ENCODE peak calls at places on chromosome 4, in seven cellular contexts. One of them, this sample, is unnamed.

GRCh38 chr4:5891563-5892320 is 1.1 kb downstream of the CRMP1 start:
- DNase-seq in activated naive CD8-positive, alpha-beta T cell treated with anti-CD3 and anti-CD28 coated beads, Interleukin-2, amount 50 U/mL, for 24 hours: no peak
- DNase-seq in endodermal cell: no peak
- DNase-seq in COR-L47: peak; percentile 10
- DNase-seq in SJSA1: no peak
- DNase-seq in caudate nucleus: no peak
- DNase-seq in kidney: no peak
- DNase-seq in this sample: no peak

GRCh38 chr4:126004936-126005335 is 690.2 kb downstream of the FAT4 start:
- DNase-seq in activated naive CD8-positive, alpha-beta T cell treated with anti-CD3 and anti-CD28 coated beads, Interleukin-2, amount 50 U/mL, for 24 hours: no peak
- DNase-seq in endodermal cell: no peak
- DNase-seq in COR-L47: no peak
- DNase-seq in SJSA1: peak; percentile 60
- DNase-seq in caudate nucleus: no peak
- DNase-seq in kidney: no peak
- DNase-seq in this sample: no peak

GRCh38 chr4:90207887-90208454 is 80.8 kb downstream of the CCSER1 start:
- DNase-seq in activated naive CD8-positive, alpha-beta T cell treated with anti-CD3 and anti-CD28 coated beads, Interleukin-2, amount 50 U/mL, for 24 hours: no peak
- DNase-seq in endodermal cell: no peak
- DNase-seq in COR-L47: no peak
- DNase-seq in SJSA1: no peak
- DNase-seq in caudate nucleus: no peak
- DNase-seq in kidney: peak; percentile 47
- DNase-seq in this sample: no peak

GRCh38 chr4:186881521-186882220 is 158.0 kb upstream of the FAT1 start:
- DNase-seq in activated naive CD8-positive, alpha-beta T cell treated with anti-CD3 and anti-CD28 coated beads, Interleukin-2, amount 50 U/mL, for 24 hours: no peak
- DNase-seq in endodermal cell: no peak
- DNase-seq in COR-L47: no peak
- DNase-seq in SJSA1: peak; percentile 43
- DNase-seq in caudate nucleus: no peak
- DNase-seq in kidney: no peak
- DNase-seq in this sample: no peak

GRCh38 chr4:164866817-164867490 is 10.0 kb upstream of the APELA start:
- DNase-seq in activated naive CD8-positive, alpha-beta T cell treated with anti-CD3 and anti-CD28 coated beads, Interleukin-2, amount 50 U/mL, for 24 hours: no peak
- DNase-seq in endodermal cell: peak; percentile 80
- DNase-seq in COR-L47: no peak
- DNase-seq in SJSA1: peak; percentile 75
- DNase-seq in caudate nucleus: no peak
- DNase-seq in kidney: no peak
- DNase-seq in this sample: no peak

GRCh38 chr4:55503164-55503563 is 43.5 kb downstream of the CLOCK start:
- DNase-seq in activated naive CD8-positive, alpha-beta T cell treated with anti-CD3 and anti-CD28 coated beads, Interleukin-2, amount 50 U/mL, for 24 hours: no peak
- DNase-seq in endodermal cell: no peak
- DNase-seq in COR-L47: no peak
- DNase-seq in SJSA1: peak; percentile 74
- DNase-seq in caudate nucleus: no peak
- DNase-seq in kidney: no peak
- DNase-seq in this sample: peak; percentile 12

GRCh38 chr4:55554453-55555030 is 7.8 kb upstream of the CLOCK start:
- DNase-seq in activated naive CD8-positive, alpha-beta T cell treated with anti-CD3 and anti-CD28 coated beads, Interleukin-2, amount 50 U/mL, for 24 hours: no peak
- DNase-seq in endodermal cell: no peak
- DNase-seq in COR-L47: no peak
- DNase-seq in SJSA1: peak; percentile 28
- DNase-seq in caudate nucleus: no peak
- DNase-seq in kidney: no peak
- DNase-seq in this sample: peak; percentile 39

GRCh38 chr4:139718358-139718757 is 52.7 kb downstream of the MGST2 start:
- DNase-seq in activated naive CD8-positive, alpha-beta T cell treated with anti-CD3 and anti-CD28 coated beads, Interleukin-2, amount 50 U/mL, for 24 hours: no peak
- DNase-seq in endodermal cell: no peak
- DNase-seq in COR-L47: no peak
- DNase-seq in SJSA1: no peak
- DNase-seq in caudate nucleus: no peak
- DNase-seq in kidney: no peak
- DNase-seq in this sample: no peak

GRCh38 chr4:14018191-14018853 is 390.8 kb upstream of the BOD1L1 start:
- DNase-seq in activated naive CD8-positive, alpha-beta T cell treated with anti-CD3 and anti-CD28 coated beads, Interleukin-2, amount 50 U/mL, for 24 hours: no peak
- DNase-seq in endodermal cell: no peak
- DNase-seq in COR-L47: no peak
- DNase-seq in SJSA1: no peak
- DNase-seq in caudate nucleus: no peak
- DNase-seq in kidney: no peak
- DNase-seq in this sample: no peak

GRCh38 chr4:186266699-186267467 is 894 bp downstream of the F11 start:
- DNase-seq in activated naive CD8-positive, alpha-beta T cell treated with anti-CD3 and anti-CD28 coated beads, Interleukin-2, amount 50 U/mL, for 24 hours: no peak
- DNase-seq in endodermal cell: peak; percentile 76
- DNase-seq in COR-L47: no peak
- DNase-seq in SJSA1: no peak
- DNase-seq in caudate nucleus: no peak
- DNase-seq in kidney: no peak
- DNase-seq in this sample: no peak

GRCh38 chr4:186553717-186554116 is 1.6 kb downstream of the MTNR1A start:
- DNase-seq in activated naive CD8-positive, alpha-beta T cell treated with anti-CD3 and anti-CD28 coated beads, Interleukin-2, amount 50 U/mL, for 24 hours: no peak
- DNase-seq in endodermal cell: peak; percentile 63
- DNase-seq in COR-L47: no peak
- DNase-seq in SJSA1: no peak
- DNase-seq in caudate nucleus: no peak
- DNase-seq in kidney: no peak
- DNase-seq in this sample: no peak

GRCh38 chr4:155854597-155855226 is 11.4 kb downstream of the ASIC5 start:
- DNase-seq in activated naive CD8-positive, alpha-beta T cell treated with anti-CD3 and anti-CD28 coated beads, Interleukin-2, amount 50 U/mL, for 24 hours: no peak
- DNase-seq in endodermal cell: no peak
- DNase-seq in COR-L47: no peak
- DNase-seq in SJSA1: peak; percentile 12
- DNase-seq in caudate nucleus: no peak
- DNase-seq in kidney: no peak
- DNase-seq in this sample: no peak

GRCh38 chr4:985123-985830 is 1.6 kb upstream of the IDUA start:
- DNase-seq in activated naive CD8-positive, alpha-beta T cell treated with anti-CD3 and anti-CD28 coated beads, Interleukin-2, amount 50 U/mL, for 24 hours: peak; percentile 80
- DNase-seq in endodermal cell: peak; percentile 92
- DNase-seq in COR-L47: no peak
- DNase-seq in SJSA1: no peak
- DNase-seq in caudate nucleus: peak; percentile 17
- DNase-seq in kidney: peak; percentile 92
- DNase-seq in this sample: peak; percentile 60

GRCh38 chr4:5365071-5366008 is 314.1 kb downstream of the STK32B start:
- DNase-seq in activated naive CD8-positive, alpha-beta T cell treated with anti-CD3 and anti-CD28 coated beads, Interleukin-2, amount 50 U/mL, for 24 hours: no peak
- DNase-seq in endodermal cell: peak; percentile 69
- DNase-seq in COR-L47: no peak
- DNase-seq in SJSA1: peak; percentile 82
- DNase-seq in caudate nucleus: no peak
- DNase-seq in kidney: no peak
- DNase-seq in this sample: peak; percentile 19

GRCh38 chr4:4639370-4639769 is 97.5 kb upstream of the STX18 start:
- DNase-seq in activated naive CD8-positive, alpha-beta T cell treated with anti-CD3 and anti-CD28 coated beads, Interleukin-2, amount 50 U/mL, for 24 hours: no peak
- DNase-seq in endodermal cell: no peak
- DNase-seq in COR-L47: no peak
- DNase-seq in SJSA1: no peak
- DNase-seq in caudate nucleus: no peak
- DNase-seq in kidney: no peak
- DNase-seq in this sample: no peak

GRCh38 chr4:123446791-123447474 is 50.3 kb downstream of the SPRY1 start:
- DNase-seq in activated naive CD8-positive, alpha-beta T cell treated with anti-CD3 and anti-CD28 coated beads, Interleukin-2, amount 50 U/mL, for 24 hours: no peak
- DNase-seq in endodermal cell: no peak
- DNase-seq in COR-L47: peak; percentile 54
- DNase-seq in SJSA1: no peak
- DNase-seq in caudate nucleus: no peak
- DNase-seq in kidney: no peak
- DNase-seq in this sample: no peak

GRCh38 chr4:16116493-16116990 is 32.7 kb upstream of the PROM1 start:
- DNase-seq in activated naive CD8-positive, alpha-beta T cell treated with anti-CD3 and anti-CD28 coated beads, Interleukin-2, amount 50 U/mL, for 24 hours: no peak
- DNase-seq in endodermal cell: peak; percentile 13
- DNase-seq in COR-L47: peak; percentile 65
- DNase-seq in SJSA1: no peak
- DNase-seq in caudate nucleus: no peak
- DNase-seq in kidney: no peak
- DNase-seq in this sample: no peak

GRCh38 chr4:142405021-142405991 is 440.8 kb downstream of the INPP4B start:
- DNase-seq in activated naive CD8-positive, alpha-beta T cell treated with anti-CD3 and anti-CD28 coated beads, Interleukin-2, amount 50 U/mL, for 24 hours: peak; percentile 52
- DNase-seq in endodermal cell: peak; percentile 60
- DNase-seq in COR-L47: no peak
- DNase-seq in SJSA1: peak; percentile 66
- DNase-seq in caudate nucleus: peak; percentile 56
- DNase-seq in kidney: peak; percentile 51
- DNase-seq in this sample: peak; percentile 52

GRCh38 chr4:114366368-114366767 is 232.2 kb upstream of the UGT8 start:
- DNase-seq in activated naive CD8-positive, alpha-beta T cell treated with anti-CD3 and anti-CD28 coated beads, Interleukin-2, amount 50 U/mL, for 24 hours: no peak
- DNase-seq in endodermal cell: no peak
- DNase-seq in COR-L47: no peak
- DNase-seq in SJSA1: no peak
- DNase-seq in caudate nucleus: no peak
- DNase-seq in kidney: no peak
- DNase-seq in this sample: no peak